ENCODE peak calls at places on chromosomes 12 and 14, in five cellular contexts. O, K, A, J and H are unnamed samples.

GRCh38 chr12:49627752-49628360 is 4.5 kb downstream of the PRPF40B start:
- DNase-seq in J (peak; percentile 76), A (peak; percentile 23), K (no peak), O (peak; percentile 49), H (no peak)

GRCh38 chr12:124371366-124371765 is 76.5 kb downstream of the RFLNA start:
- DNase-seq in O (no peak), K (no peak), A (no peak), J (no peak), H (no peak)

GRCh38 chr12:110222433-110222832 is 58.6 kb upstream of the ATP2A2 start:
- DNase-seq in A (no peak), J (no peak), O (no peak), K (no peak), H (no peak)

GRCh38 chr14:23183479-23183878 is at the start of gene SLC7A8:
- DNase-seq in O (no peak), J (peak; percentile 48), K (no peak), A (peak; percentile 7), H (no peak)

GRCh38 chr12:13179159-13180074 is 17.1 kb upstream of the EMP1 start:
- DNase-seq in K (no peak), A (no peak), J (peak; percentile 86), O (peak; percentile 37), H (peak; percentile 68)

GRCh38 chr14:54881235-54881760 is 21.3 kb downstream of the GCH1 start:
- DNase-seq in J (peak; percentile 78), A (no peak), O (peak; percentile 46), K (no peak), H (no peak)

GRCh38 chr12:68612245-68612644 is 1.5 kb downstream of the RAP1B start:
- DNase-seq in K (no peak), O (peak; percentile 59), J (peak; percentile 68), A (no peak), H (no peak)

GRCh38 chr14:103382375-103382774 is 2.8 kb upstream of the MARK3 start:
- DNase-seq in J (peak; percentile 88), O (peak; percentile 71), K (no peak), A (no peak), H (peak; percentile 84)

GRCh38 chr12:102388469-102388868 is 91.9 kb downstream of the IGF1 start:
- DNase-seq in A (no peak), O (peak; percentile 66), K (peak; percentile 54), J (peak; percentile 2), H (no peak)

GRCh38 chr14:71465316-71465715 is 466.9 kb upstream of the RGS6 start:
- DNase-seq in K (no peak), A (no peak), J (peak; percentile 47), O (peak; percentile 55), H (no peak)

GRCh38 chr14:52951730-52952481 is 1.1 kb upstream of the FERMT2 start:
- DNase-seq in A (peak; percentile 61), K (peak; percentile 73), J (peak; percentile 93), O (peak; percentile 80), H (no peak)

GRCh38 chr14:83632375-83632774 is 1897.6 kb upstream of the FLRT2 start:
- DNase-seq in K (no peak), J (no peak), O (no peak), A (no peak), H (peak; percentile 53)

GRCh38 chr12:54360717-54361456 is 3.4 kb downstream of the GPR84 start:
- DNase-seq in J (peak; percentile 79), K (peak; percentile 82), O (peak; percentile 82), A (peak; percentile 77), H (peak; percentile 61)

GRCh38 chr14:104094056-104094708 is 8.7 kb downstream of the ASPG start:
- DNase-seq in O (no peak), K (no peak), J (no peak), A (no peak), H (no peak)

GRCh38 chr12:10358131-10358530 is 31.7 kb downstream of the KLRK1 start:
- DNase-seq in O (no peak), K (no peak), J (no peak), A (no peak), H (no peak)

GRCh38 chr14:22870811-22871199 is 735 bp upstream of the LRP10 start:
- DNase-seq in A (no peak), O (no peak), K (no peak), J (no peak), H (no peak)

GRCh38 chr14:75479770-75480600 is 42.3 kb upstream of the BATF start:
- DNase-seq in A (no peak), J (no peak), O (no peak), K (no peak), H (no peak)

GRCh38 chr14:97274626-97275025 is 477.4 kb downstream of the VRK1 start:
- DNase-seq in K (no peak), O (no peak), A (no peak), J (no peak), H (no peak)

GRCh38 chr12:32399373-32400113 is at the start of gene FGD4:
- DNase-seq in A (peak; percentile 72), O (peak; percentile 56), J (peak; percentile 77), K (peak; percentile 69), H (no peak)

GRCh38 chr12:51886021-51886710 is 1.7 kb upstream of the ANKRD33 start:
- DNase-seq in A (no peak), O (peak; percentile 99), J (peak; percentile 97), K (peak; percentile 56), H (no peak)

GRCh38 chr12:99265648-99266047 is 381.9 kb upstream of the GARIN6 start:
- DNase-seq in O (no peak), A (no peak), K (no peak), J (no peak), H (no peak)

GRCh38 chr14:100289916-100290606 is 16.2 kb downstream of the SLC25A29 start:
- DNase-seq in O (no peak), K (no peak), A (no peak), J (no peak), H (no peak)

GRCh38 chr12:67766370-67766769 is 117.8 kb downstream of the DYRK2 start:
- DNase-seq in K (no peak), A (no peak), O (peak; percentile 90), J (peak; percentile 87), H (no peak)

GRCh38 chr14:32203928-32204357 is 874 bp upstream of the RNU6-8 start:
- DNase-seq in K (peak; percentile 31), O (no peak), A (no peak), J (no peak), H (no peak)

GRCh38 chr14:105059035-105059916 is 6.0 kb downstream of the GPR132 start:
- DNase-seq in A (no peak), J (no peak), O (no peak), K (no peak), H (no peak)

GRCh38 chr12:101209319-101210302 is at the start of gene SLC5A8:
- DNase-seq in J (peak; percentile 8), A (no peak), O (no peak), K (no peak), H (no peak)

DNA sequence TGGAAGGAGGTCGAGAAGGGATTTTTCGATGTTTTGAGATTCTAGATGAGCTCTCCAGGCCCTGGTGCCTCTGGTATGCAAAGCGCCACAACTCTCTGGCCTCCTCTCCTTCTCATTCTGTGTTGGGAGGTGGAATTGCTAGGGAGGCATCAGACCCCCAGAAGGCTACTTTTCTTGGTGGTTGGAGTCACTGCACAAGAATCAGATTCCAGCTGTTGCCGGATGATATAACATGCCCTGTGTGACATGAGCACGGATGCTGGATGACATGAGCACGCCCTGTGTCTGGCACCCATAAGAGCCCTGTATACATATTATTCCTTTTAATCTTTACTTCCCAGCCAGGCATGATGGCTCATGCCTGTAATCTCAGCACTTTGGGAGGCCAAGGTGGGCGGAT is 4.1 kb downstream of the OASL start:
- DNase-seq in J (no peak), A (no peak), O (no peak), K (no peak), H (no peak)
- H3K27ac ChIP-seq in J (no peak overlapping the region), A (no peak overlapping the region), O (no peak overlapping the region), K (no peak overlapping the region), H (peak overlapping the region; percentile 29)

GRCh38 chr14:61281911-61282310 is 773 bp upstream of the TMEM30B start:
- DNase-seq in K (no peak), J (peak; percentile 45), A (no peak), O (no peak), H (no peak)

GRCh38 chr14:61280526-61281185 is 482 bp downstream of the TMEM30B start:
- DNase-seq in A (no peak), J (peak; percentile 64), O (peak; percentile 34), K (no peak), H (no peak)

GRCh38 chr14:61277784-61278183 is 3.4 kb downstream of the TMEM30B start:
- DNase-seq in O (no peak), J (no peak), A (no peak), K (no peak), H (no peak)

GRCh38 chr14:61281186-61281676 is at the start of gene TMEM30B:
- DNase-seq in K (no peak), A (no peak), J (no peak), O (no peak), H (no peak)

GRCh38 chr14:61280092-61280525 is 1.0 kb downstream of the TMEM30B start:
- DNase-seq in K (no peak), A (no peak), J (no peak), O (no peak), H (no peak)
- H3K9ac ChIP-seq in K (no peak overlapping the region), A (no peak overlapping the region), J (no peak overlapping the region), O (no peak overlapping the region), H (no peak overlapping the region)

GRCh38 chr14:94331462-94331861 is 8.3 kb upstream of the SERPINA6 start:
- DNase-seq in O (no peak), A (no peak), K (no peak), J (no peak), H (no peak)

GRCh38 chr14:94330857-94331256 is 7.7 kb upstream of the SERPINA6 start:
- DNase-seq in J (peak; percentile 28), O (no peak), A (no peak), K (no peak), H (no peak)

GRCh38 chr14:94330432-94330831 is 7.3 kb upstream of the SERPINA6 start:
- DNase-seq in K (no peak), A (no peak), O (no peak), J (no peak), H (no peak)

GRCh38 chr14:94332587-94332986 is 9.5 kb upstream of the SERPINA6 start:
- DNase-seq in K (no peak), O (no peak), A (no peak), J (no peak), H (no peak)

DNA sequence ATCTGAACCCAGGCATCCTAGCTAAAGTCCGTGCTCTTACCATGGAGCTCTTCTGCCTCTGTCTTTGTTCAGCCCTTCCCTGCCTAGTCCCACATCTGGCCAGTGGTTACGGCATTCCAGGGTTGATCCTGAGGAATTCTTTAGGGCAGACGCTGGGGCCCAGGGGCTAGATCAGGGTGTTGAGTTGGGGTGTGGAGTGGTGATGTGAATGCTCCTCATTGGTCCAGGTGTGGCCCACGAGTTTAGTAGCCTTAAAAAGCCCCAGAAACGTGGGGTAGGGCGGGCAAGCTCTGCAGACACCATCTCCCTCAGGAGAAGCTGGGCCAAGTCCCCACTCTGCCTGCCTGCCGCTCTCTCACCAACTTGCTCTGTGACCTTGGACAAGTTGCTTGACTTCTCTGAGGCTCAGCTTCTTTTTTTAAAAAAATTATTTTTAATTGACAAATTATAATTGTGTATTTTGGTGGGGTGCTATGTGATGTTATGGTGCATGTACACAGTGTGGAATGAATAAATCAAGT is 9.0 kb upstream of the SERPINA6 start:
- DNase-seq in O (no peak), J (no peak), A (no peak), K (no peak), H (no peak)
- H3K4me3 ChIP-seq in O (no peak overlapping the region), J (no peak overlapping the region), A (no peak overlapping the region), K (no peak overlapping the region), H (no peak overlapping the region)

DNA sequence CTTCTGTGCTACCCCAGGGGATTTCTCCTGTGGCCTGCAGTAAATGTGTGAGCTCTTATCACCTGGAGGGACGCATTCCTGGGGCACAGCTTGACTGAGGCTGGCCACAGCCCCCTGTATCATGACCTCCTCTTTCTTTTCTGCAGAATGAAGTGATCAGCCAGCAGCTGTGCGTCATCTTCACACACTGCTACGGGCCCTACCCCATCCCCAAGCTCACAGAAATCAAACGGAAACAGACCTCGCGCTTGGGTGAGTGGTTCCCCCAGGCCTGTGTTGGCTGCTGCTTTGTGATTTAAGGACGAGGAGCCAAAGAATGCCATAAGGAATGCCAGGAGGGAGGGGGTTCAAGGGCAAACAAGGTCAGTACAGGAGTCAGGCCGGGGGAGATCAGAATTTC is 50.5 kb upstream of the PWP1 start:
- DNase-seq in A (no peak), O (peak; percentile 52), K (no peak), J (no peak), H (no peak)
- H3K27ac ChIP-seq in A (no peak overlapping the region), O (no peak overlapping the region), K (no peak overlapping the region), J (no peak overlapping the region), H (no peak overlapping the region)